ENCODE peak calls at places on chromosomes 16 and 17, in four cellular contexts. P is sciatic nerve; D is stimulated activated CD8-positive, alpha-beta memory T cell treated with anti-CD3 and anti-CD28 coated beads, Interleukin-2, amount 100 ng/mL, for 1 hour; X is SW480. C is an unnamed sample.

GRCh38 chr17:72477529-72477928 is 356.7 kb downstream of the SOX9 start:
- DNase-seq in P (no peak), D (no peak), X (no peak), C (no peak)

GRCh38 chr17:79180358-79181005 is 105.9 kb downstream of the ENGASE start:
- DNase-seq in P (no peak), D (no peak), X (no peak), C (no peak)

GRCh38 chr17:59010026-59010425 is 96.7 kb downstream of the TRIM37 start:
- DNase-seq in P (no peak), D (no peak), X (no peak), C (no peak)

GRCh38 chr17:17119106-17119505 is 76.8 kb downstream of the MPRIP start:
- DNase-seq in P (no peak), D (no peak), X (no peak), C (no peak)

GRCh38 chr17:51238253-51238887 is 21.5 kb downstream of the MBTD1 start:
- DNase-seq in P (no peak), D (no peak), X (no peak), C (no peak)

GRCh38 chr17:55742272-55743102 is 8.4 kb upstream of the PCTP start:
- DNase-seq in P (no peak), D (no peak), X (no peak), C (no peak)

GRCh38 chr17:76354747-76355310 is 1.1 kb upstream of the PRPSAP1 start:
- DNase-seq in P (no peak), D (no peak), X (no peak), C (no peak)

GRCh38 chr16:2792945-2793344 is 5.3 kb upstream of the PRSS41 start:
- DNase-seq in P (no peak), D (no peak), X (no peak), C (no peak)

GRCh38 chr17:63361182-63361581 is 84.9 kb downstream of the CYB561 start:
- DNase-seq in P (no peak), D (no peak), X (no peak), C (no peak)

GRCh38 chr17:50459081-50459676 is 9.5 kb downstream of the CHAD start:
- DNase-seq in P (no peak), D (no peak), X (no peak), C (peak)

GRCh38 chr17:4001048-4001590 is 36.9 kb upstream of the ATP2A3 start:
- DNase-seq in P (peak), D (no peak), X (no peak), C (no peak)